ENCODE peak calls at places on chromosomes 12 and 14, in nine cellular contexts. F, K, G, C, H, W, V, L and Q are unnamed samples.

GRCh38 chr12:39401459-39401858 is 41.5 kb downstream of the KIF21A start:
- DNase-seq in F (no peak), K (no peak), G (no peak), C (no peak), H (no peak), W (no peak), V (no peak), L (no peak), Q (no peak)

GRCh38 chr12:92597997-92598396 is 104.8 kb upstream of the PLEKHG7 start:
- DNase-seq in F (no peak), K (no peak), G (no peak), C (no peak), H (no peak), W (no peak), V (no peak), L (no peak), Q (no peak)

GRCh38 chr12:105235299-105235746 is 651 bp downstream of the APPL2 start:
- DNase-seq in F (no peak), K (no peak), G (no peak), C (no peak), H (no peak), W (no peak), V (no peak), L (no peak), Q (no peak)

GRCh38 chr12:59595557-59596231 is at the start of gene SLC16A7:
- DNase-seq in F (peak; percentile 83), K (peak; percentile 94), G (peak; percentile 81), C (peak; percentile 84), H (peak; percentile 66), W (peak; percentile 91), V (peak; percentile 97), L (peak; percentile 84), Q (peak; percentile 88)

GRCh38 chr12:102513739-102514138 is 33.4 kb upstream of the IGF1 start:
- DNase-seq in F (no peak), K (no peak), G (no peak), C (peak; percentile 7), H (no peak), W (no peak), V (no peak), L (no peak), Q (no peak)

GRCh38 chr12:102095677-102096263 is 24.1 kb downstream of the NUP37 start:
- DNase-seq in F (no peak), K (no peak), G (no peak), C (peak; percentile 54), H (peak; percentile 10), W (peak; percentile 12), V (no peak), L (no peak), Q (no peak)

GRCh38 chr14:103132381-103133212 is 9.3 kb downstream of the TNFAIP2 start:
- DNase-seq in F (no peak), K (peak; percentile 63), G (no peak), C (no peak), H (no peak), W (no peak), V (no peak), L (no peak), Q (no peak)

GRCh38 chr12:117968826-117969659 is at the start of gene KSR2:
- DNase-seq in F (no peak), K (peak; percentile 95), G (peak; percentile 46), C (peak; percentile 47), H (peak; percentile 65), W (peak; percentile 93), V (no peak), L (peak; percentile 67), Q (peak; percentile 79)

GRCh38 chr14:49623941-49624806 is 3.6 kb downstream of the MGAT2 start:
- DNase-seq in F (no peak), K (no peak), G (no peak), C (no peak), H (no peak), W (no peak), V (no peak), L (no peak), Q (no peak)

GRCh38 chr12:78473136-78473535 is 391.4 kb upstream of the SYT1 start:
- DNase-seq in F (no peak), K (no peak), G (no peak), C (no peak), H (no peak), W (no peak), V (no peak), L (no peak), Q (no peak)

GRCh38 chr12:115466076-115466475 is 782.1 kb upstream of the TBX3 start:
- DNase-seq in F (no peak), K (no peak), G (no peak), C (no peak), H (no peak), W (no peak), V (no peak), L (no peak), Q (no peak)

GRCh38 chr14:80271389-80271788 is 60.1 kb upstream of the DIO2 start:
- DNase-seq in F (no peak), K (no peak), G (no peak), C (no peak), H (no peak), W (no peak), V (no peak), L (no peak), Q (no peak)

GRCh38 chr12:69905801-69906200 is 80.8 kb downstream of the MYRFL start:
- DNase-seq in F (no peak), K (no peak), G (no peak), C (no peak), H (no peak), W (no peak), V (no peak), L (no peak), Q (no peak)

GRCh38 chr14:99872786-99873440 is 79.7 kb downstream of the EML1 start:
- DNase-seq in F (no peak), K (no peak), G (no peak), C (no peak), H (no peak), W (no peak), V (no peak), L (no peak), Q (no peak)

GRCh38 chr12:131369094-131369845 is 341.6 kb upstream of the SFSWAP start:
- DNase-seq in F (no peak), K (no peak), G (no peak), C (no peak), H (no peak), W (no peak), V (no peak), L (no peak), Q (peak; percentile 61)

GRCh38 chr12:39692258-39692853 is 72.8 kb upstream of the ABCD2 start:
- DNase-seq in F (no peak), K (no peak), G (no peak), C (peak; percentile 30), H (no peak), W (no peak), V (no peak), L (no peak), Q (no peak)

GRCh38 chr14:105203057-105203494 is 22.0 kb upstream of the NUDT14 start:
- DNase-seq in F (peak; percentile 66), K (peak; percentile 90), G (peak; percentile 65), C (peak; percentile 64), H (peak; percentile 87), W (peak; percentile 84), V (no peak), L (peak; percentile 81), Q (no peak)

GRCh38 chr12:121330195-121330594 is 22.0 kb downstream of the ANAPC5 start:
- DNase-seq in F (no peak), K (no peak), G (no peak), C (no peak), H (no peak), W (no peak), V (no peak), L (no peak), Q (no peak)

GRCh38 chr14:102540310-102541028 is 30.9 kb upstream of the ANKRD9 start:
- DNase-seq in F (no peak), K (no peak), G (no peak), C (no peak), H (no peak), W (no peak), V (no peak), L (no peak), Q (no peak)

GRCh38 chr12:750356-751191 is 1.8 kb upstream of the WNK1 start:
- DNase-seq in F (no peak), K (no peak), G (no peak), C (peak; percentile 13), H (no peak), W (no peak), V (no peak), L (no peak), Q (no peak)

GRCh38 chr12:78501825-78502224 is 362.7 kb upstream of the SYT1 start:
- DNase-seq in F (no peak), K (no peak), G (no peak), C (no peak), H (no peak), W (no peak), V (no peak), L (no peak), Q (no peak)

GRCh38 chr12:1925125-1925963 is 6.9 kb upstream of the CACNA2D4 start:
- DNase-seq in F (no peak), K (peak; percentile 37), G (no peak), C (no peak), H (no peak), W (no peak), V (peak; percentile 37), L (no peak), Q (no peak)

GRCh38 chr12:100337727-100338126 is 19.1 kb upstream of the SLC17A8 start:
- DNase-seq in F (no peak), K (no peak), G (no peak), C (no peak), H (no peak), W (no peak), V (no peak), L (no peak), Q (no peak)

GRCh38 chr12:75747572-75747995 is 236.2 kb upstream of the KRR1 start:
- DNase-seq in F (no peak), K (no peak), G (no peak), C (no peak), H (no peak), W (no peak), V (no peak), L (no peak), Q (no peak)

GRCh38 chr14:21264025-21264801 is 5.0 kb downstream of the HNRNPC start:
- DNase-seq in F (no peak), K (no peak), G (no peak), C (peak; percentile 42), H (peak; percentile 48), W (no peak), V (no peak), L (no peak), Q (no peak)

GRCh38 chr12:990308-990648 is 745 bp upstream of the ERC1 start:
- DNase-seq in F (peak; percentile 49), K (peak; percentile 90), G (no peak), C (no peak), H (no peak), W (peak; percentile 37), V (peak; percentile 91), L (no peak), Q (peak; percentile 83)

GRCh38 chr12:124681779-124682391 is 114.5 kb upstream of the NCOR2 start:
- DNase-seq in F (peak; percentile 65), K (no peak), G (no peak), C (no peak), H (no peak), W (no peak), V (peak; percentile 94), L (no peak), Q (no peak)

GRCh38 chr12:111635524-111635923 is 36.4 kb upstream of the ATXN2 start:
- DNase-seq in F (no peak), K (no peak), G (no peak), C (no peak), H (no peak), W (no peak), V (no peak), L (no peak), Q (no peak)

GRCh38 chr12:43736921-43737440 is 21.6 kb downstream of the PUS7L start:
- DNase-seq in F (no peak), K (no peak), G (no peak), C (no peak), H (no peak), W (no peak), V (no peak), L (no peak), Q (no peak)

GRCh38 chr14:55353686-55354467 is 57.8 kb downstream of the ATG14 start:
- DNase-seq in F (no peak), K (no peak), G (no peak), C (no peak), H (no peak), W (no peak), V (peak; percentile 50), L (no peak), Q (no peak)

GRCh38 chr14:59229653-59230406 is 41.4 kb downstream of the DAAM1 start:
- DNase-seq in F (no peak), K (no peak), G (no peak), C (no peak), H (no peak), W (no peak), V (no peak), L (no peak), Q (no peak)